ENCODE peak calls at places on chromosomes 11 and 22, in five cellular contexts. E is endothelial cell of umbilical vein, J is A549, O is GM12878, I is HepG2. L is an unnamed sample.

GRCh38 chr11:116649268-116649667 is 123.5 kb downstream of the BUD13 start:
- DNase-seq in O (no peak), I (no peak), J (no peak), E (no peak), L (no peak)

GRCh38 chr22:36302439-36303114 is 49.6 kb downstream of the APOL1 start:
- DNase-seq in O (no peak), E (no peak), J (no peak), I (no peak), L (no peak)

GRCh38 chr22:23184764-23185113 is 4.4 kb downstream of the BCR start:
- DNase-seq in J (no peak), E (no peak), I (no peak), O (no peak), L (no peak)

GRCh38 chr22:41401781-41402648 is 20.3 kb downstream of the TEF start:
- DNase-seq in I (peak; percentile 70), O (no peak), E (peak; percentile 21), J (peak; percentile 57), L (no peak)

GRCh38 chr22:19056951-19057401 is 65.2 kb downstream of the DGCR2 start:
- DNase-seq in J (no peak), I (no peak), O (no peak), E (no peak), L (no peak)

GRCh38 chr11:62266558-62266957 is 3.4 kb upstream of the SCGB2A2 start:
- DNase-seq in O (no peak), E (peak; percentile 67), J (no peak), I (no peak), L (no peak)

GRCh38 chr22:33051960-33052839 is 6.0 kb downstream of the SYN3 start:
- DNase-seq in E (no peak), O (no peak), I (peak; percentile 85), J (no peak), L (peak; percentile 8)

GRCh38 chr11:57325735-57326048 is 940 bp upstream of the TNKS1BP1 start:
- DNase-seq in J (peak; percentile 55), I (no peak), O (no peak), E (peak; percentile 83), L (no peak)

GRCh38 chr22:45785458-45785857 is 113.8 kb downstream of the ATXN10 start:
- DNase-seq in J (peak; percentile 31), I (peak; percentile 28), E (no peak), O (no peak), L (no peak)

GRCh38 chr11:57361926-57362325 is 19.0 kb downstream of the PRG3 start:
- DNase-seq in I (no peak), J (no peak), E (no peak), O (no peak), L (no peak)

GRCh38 chr11:18698341-18699268 is at the start of gene TMEM86A:
- DNase-seq in I (peak; percentile 70), J (peak; percentile 90), O (no peak), E (peak; percentile 88), L (peak; percentile 74)

GRCh38 chr22:36194385-36194784 is 7.2 kb downstream of the APOL4 start:
- DNase-seq in E (no peak), O (no peak), J (no peak), I (no peak), L (no peak)

GRCh38 chr11:5504403-5504891 is 5.3 kb downstream of the UBQLN3 start:
- DNase-seq in E (no peak), I (no peak), J (no peak), O (no peak), L (no peak)
- TF ChIP-seq MYC in E (no peak), I (no peak), J (no peak), O (no peak), L (no peak)

DNA sequence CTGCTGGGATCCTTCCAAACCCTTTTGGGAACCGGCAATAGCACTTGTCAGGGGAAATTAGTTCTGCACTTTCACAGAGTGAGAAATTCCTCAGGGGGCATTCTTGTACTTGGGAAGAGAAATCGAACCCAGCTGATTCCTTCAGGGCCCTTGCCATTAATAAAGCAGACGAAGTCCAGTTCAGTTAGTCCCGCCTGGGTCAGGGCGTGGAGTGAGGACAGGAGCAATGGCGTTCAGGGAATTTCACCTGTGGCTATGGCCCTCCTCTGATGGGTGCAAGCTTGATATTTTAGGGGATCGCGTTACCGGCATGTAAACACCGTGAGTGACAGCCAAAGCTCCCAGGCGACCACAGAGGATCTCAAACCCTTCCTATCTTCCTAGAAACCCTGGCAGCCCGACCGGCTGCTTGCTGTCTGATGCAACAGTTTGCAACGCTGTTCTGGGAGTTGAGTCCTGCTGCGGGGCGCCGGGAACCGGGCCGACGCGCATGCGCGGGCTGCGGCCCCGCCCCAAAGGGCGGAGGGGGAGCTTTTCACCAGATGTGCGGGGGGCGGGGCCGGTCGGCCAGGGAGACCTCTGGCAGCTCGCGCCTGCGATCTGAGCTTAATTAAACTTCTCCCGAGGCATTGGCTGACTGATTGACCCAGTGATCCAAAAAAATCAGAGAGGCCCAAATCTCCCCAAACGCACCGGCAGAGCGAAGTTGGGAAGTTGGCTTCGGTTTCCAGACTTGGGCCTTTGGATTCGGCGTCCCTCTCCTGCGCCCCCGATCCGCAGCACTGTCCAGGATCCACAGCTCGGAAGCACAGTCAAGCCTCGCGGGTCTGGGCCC is 34.3 kb upstream of the CREB3L1 start:
- DNase-seq in I (peak; percentile 87), O (peak; percentile 48), E (peak; percentile 92), J (peak; percentile 90), L (peak; percentile 96)
- TF ChIP-seq POLR2A in I (peak; percentile 84), O (peak; percentile 80), E (peak; percentile 98), J (peak; percentile 75), L (peak; percentile 45)

DNA sequence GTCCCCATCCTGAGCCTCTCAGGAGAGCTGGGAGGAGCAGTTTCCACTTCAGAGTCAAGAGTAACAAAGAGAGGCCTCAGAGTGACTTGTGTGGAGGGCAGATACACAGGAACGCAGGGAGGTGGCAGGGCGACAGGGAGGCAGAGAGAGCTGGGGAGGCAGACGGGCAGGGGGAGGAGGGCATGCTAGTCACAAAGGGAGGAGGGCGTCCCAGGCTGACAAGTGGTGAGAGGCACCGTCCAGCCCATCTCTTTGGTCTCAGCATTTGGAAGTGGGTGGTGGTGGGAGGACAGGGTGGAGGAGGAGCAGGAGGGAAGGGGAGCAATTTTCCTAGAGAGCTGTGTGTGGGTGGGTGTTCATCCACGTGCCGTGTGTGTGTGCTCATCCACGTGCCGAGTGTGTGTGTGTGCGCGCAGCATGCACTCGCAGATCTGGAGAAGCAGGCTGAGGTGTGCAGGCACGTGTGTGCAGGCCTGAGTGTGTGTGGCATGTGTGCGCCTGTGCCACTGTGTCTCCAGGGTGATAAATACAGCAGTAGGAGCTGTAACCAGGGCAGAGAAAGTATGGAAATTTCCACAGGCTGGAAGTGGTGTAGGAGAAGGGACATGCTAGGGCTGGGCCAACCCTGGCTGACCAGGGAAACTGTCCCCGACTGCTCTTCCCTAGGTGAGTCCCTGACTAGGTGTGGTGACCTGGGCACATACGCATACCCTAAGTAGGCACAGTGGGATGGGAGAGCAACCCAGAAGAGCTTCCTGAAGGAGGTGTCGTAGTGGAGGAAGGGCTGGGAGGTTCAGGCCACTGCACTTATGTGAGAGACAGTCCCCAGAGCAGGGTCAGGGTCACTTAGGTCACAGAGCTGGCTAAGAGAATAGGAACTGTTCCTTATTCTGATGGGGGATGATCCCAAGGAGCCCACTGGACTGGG is 7.3 kb upstream of the PDE2A start:
- DNase-seq in O (no peak), E (no peak), J (no peak), I (no peak), L (peak; percentile 20)
- TF ChIP-seq CTCF in O (no peak), E (no peak), J (no peak), I (no peak), L (no peak)

GRCh38 chr11:13720940-13721339 is 52.5 kb downstream of the FAR1 start:
- DNase-seq in O (no peak), I (no peak), E (peak; percentile 47), J (no peak), L (no peak)
- TF ChIP-seq MYC in O (no peak), I (no peak), E (no peak), J (no peak), L (no peak)

GRCh38 chr22:20881231-20881630 is 22.4 kb downstream of the SNAP29 start:
- DNase-seq in I (no peak), O (no peak), E (no peak), J (no peak), L (no peak)
- TF ChIP-seq POLR2A in I (no peak), O (no peak), E (no peak), J (no peak), L (no peak)

DNA sequence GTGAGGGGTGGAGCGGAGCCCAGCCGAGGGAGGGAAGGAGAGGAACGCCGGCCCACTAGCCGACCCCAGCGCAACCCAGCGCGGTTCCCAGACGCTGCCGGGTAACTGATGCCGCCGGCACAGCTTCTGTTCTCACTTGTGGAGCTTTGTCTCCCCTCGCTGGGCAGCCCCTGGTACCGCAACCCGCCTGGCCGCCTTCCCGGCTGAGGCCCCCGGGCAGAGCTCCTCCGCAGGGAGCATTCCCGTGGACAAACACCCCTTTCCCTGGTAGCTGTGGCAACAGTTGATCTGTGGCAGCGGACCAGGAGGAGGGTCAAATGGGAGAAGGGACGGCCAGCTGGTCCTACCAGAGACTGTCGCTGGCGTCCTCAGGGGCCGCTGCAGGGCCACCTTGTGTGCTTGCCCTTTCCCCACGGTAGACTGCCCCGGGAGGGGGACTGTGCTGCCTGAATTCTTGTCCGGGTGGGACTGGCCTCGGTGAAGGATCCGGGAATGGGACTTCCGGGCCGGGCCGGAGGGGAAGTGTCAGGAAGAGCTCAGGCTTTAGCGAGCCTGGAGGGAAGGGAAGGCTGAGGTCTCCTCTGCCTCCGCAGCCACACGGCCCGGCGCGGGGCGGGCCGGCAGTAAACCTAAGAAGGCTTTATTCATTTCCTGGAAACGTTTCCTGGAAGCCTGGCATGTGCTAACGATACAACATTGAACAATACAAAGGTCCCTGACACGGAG is 468.0 kb downstream of the OPCML start:
- DNase-seq in J (peak; percentile 2), I (peak; percentile 16), E (peak; percentile 48), O (no peak), L (peak; percentile 27)
- TF ChIP-seq CTCF in J (no peak), I (peak; percentile 84), E (peak; percentile 68), O (peak; percentile 20), L (peak; percentile 36)

GRCh38 chr11:120186408-120186798 is 24.4 kb upstream of the OAF start:
- DNase-seq in O (no peak), E (no peak), I (no peak), J (no peak), L (no peak)

GRCh38 chr11:120183701-120184141 is 27.1 kb upstream of the OAF start:
- DNase-seq in O (no peak), E (no peak), I (no peak), J (no peak), L (no peak)

GRCh38 chr11:120185678-120186407 is 25.0 kb upstream of the OAF start:
- DNase-seq in J (no peak), I (no peak), O (no peak), E (no peak), L (no peak)

GRCh38 chr11:120184371-120184945 is 26.4 kb upstream of the OAF start:
- DNase-seq in O (no peak), J (no peak), I (no peak), E (no peak), L (no peak)

GRCh38 chr11:120184946-120185677 is 25.7 kb upstream of the OAF start:
- DNase-seq in E (no peak), I (peak; percentile 93), J (no peak), O (no peak), L (no peak)
- TF ChIP-seq MYC in E (no peak), I (peak; percentile 63), J (no peak), O (no peak), L (no peak)